ENCODE peak calls at places on chromosomes 12 and 14, in nine cellular contexts. E, I, C, K, S, D, U, Q and T are unnamed samples.

GRCh38 chr14:54348001-54348611 is 48.7 kb upstream of the CDKN3 start:
- DNase-seq in E (peak), I (peak), C (no peak), K (no peak), S (no peak), D (peak), U (peak), Q (peak), T (peak)

GRCh38 chr12:89299951-89300350 is 52.4 kb downstream of the DUSP6 start:
- DNase-seq in E (no peak), I (no peak), C (no peak), K (no peak), S (no peak), D (no peak), U (no peak), Q (no peak), T (no peak)

GRCh38 chr14:32682219-32682618 is 256.5 kb upstream of the NPAS3 start:
- DNase-seq in E (no peak), I (no peak), C (no peak), K (no peak), S (no peak), D (no peak), U (no peak), Q (no peak), T (no peak)

GRCh38 chr14:101713641-101714349 is 47.7 kb upstream of the PPP2R5C start:
- DNase-seq in E (no peak), I (no peak), C (no peak), K (no peak), S (peak), D (no peak), U (no peak), Q (no peak), T (no peak)

GRCh38 chr12:132163041-132163910 is 19.0 kb downstream of the NOC4L start:
- DNase-seq in E (no peak), I (no peak), C (peak), K (no peak), S (no peak), D (no peak), U (no peak), Q (no peak), T (no peak)

GRCh38 chr14:79749051-79749450 is 462.3 kb downstream of the DIO2 start:
- DNase-seq in E (no peak), I (no peak), C (no peak), K (no peak), S (no peak), D (no peak), U (no peak), Q (no peak), T (no peak)

GRCh38 chr12:71029302-71029701 is 108.8 kb upstream of the PTPRR start:
- DNase-seq in E (no peak), I (no peak), C (no peak), K (no peak), S (no peak), D (no peak), U (no peak), Q (no peak), T (no peak)

GRCh38 chr12:81089412-81089811 is 11.5 kb downstream of the ACSS3 start:
- DNase-seq in E (no peak), I (no peak), C (no peak), K (no peak), S (no peak), D (no peak), U (no peak), Q (no peak), T (no peak)

GRCh38 chr12:4353785-4354208 is 25.7 kb downstream of the FGF23 start:
- DNase-seq in E (no peak), I (peak), C (no peak), K (no peak), S (no peak), D (peak), U (peak), Q (no peak), T (no peak)

GRCh38 chr12:132622437-132623071 is 4.0 kb downstream of the P2RX2 start:
- DNase-seq in E (peak), I (peak), C (no peak), K (no peak), S (no peak), D (peak), U (peak), Q (peak), T (no peak)

GRCh38 chr12:54502485-54502884 is 4.9 kb downstream of the NCKAP1L start:
- DNase-seq in E (no peak), I (no peak), C (no peak), K (no peak), S (no peak), D (no peak), U (no peak), Q (no peak), T (no peak)

GRCh38 chr14:89617471-89618291 is 200.6 kb upstream of the FOXN3 start:
- DNase-seq in E (peak), I (peak), C (peak), K (peak), S (no peak), D (peak), U (peak), Q (peak), T (no peak)

GRCh38 chr12:67410246-67410645 is 141.1 kb downstream of the CAND1 start:
- DNase-seq in E (peak), I (peak), C (no peak), K (no peak), S (no peak), D (no peak), U (no peak), Q (no peak), T (no peak)

GRCh38 chr12:28237423-28237822 is 47.2 kb downstream of the CCDC91 start:
- DNase-seq in E (no peak), I (no peak), C (no peak), K (no peak), S (no peak), D (no peak), U (peak), Q (no peak), T (no peak)

GRCh38 chr12:27576667-27577347 is 52.8 kb downstream of the PPFIBP1 start:
- DNase-seq in E (no peak), I (no peak), C (no peak), K (no peak), S (no peak), D (no peak), U (no peak), Q (no peak), T (no peak)

GRCh38 chr14:57823015-57823660 is 42.8 kb downstream of the SLC35F4 start:
- DNase-seq in E (no peak), I (no peak), C (no peak), K (no peak), S (no peak), D (no peak), U (no peak), Q (no peak), T (no peak)

GRCh38 chr14:24335461-24336146 is 733 bp upstream of the ADCY4 start:
- DNase-seq in E (no peak), I (no peak), C (no peak), K (no peak), S (no peak), D (no peak), U (no peak), Q (no peak), T (no peak)

GRCh38 chr14:102187044-102187443 is 47.3 kb downstream of the WDR20 start:
- DNase-seq in E (peak), I (peak), C (no peak), K (no peak), S (peak), D (peak), U (peak), Q (peak), T (no peak)

GRCh38 chr12:26378721-26379120 is 183.3 kb downstream of the SSPN start:
- DNase-seq in E (no peak), I (no peak), C (no peak), K (no peak), S (no peak), D (no peak), U (peak), Q (no peak), T (no peak)

GRCh38 chr12:109863961-109864712 is 16.2 kb downstream of the GLTP start:
- DNase-seq in E (peak), I (peak), C (no peak), K (peak), S (no peak), D (peak), U (peak), Q (no peak), T (peak)

GRCh38 chr12:40152783-40153383 is 47.0 kb upstream of the SLC2A13 start:
- DNase-seq in E (peak), I (peak), C (no peak), K (peak), S (peak), D (peak), U (peak), Q (peak), T (no peak)

GRCh38 chr12:45215419-45216296 is at the start of gene ANO6:
- DNase-seq in E (peak), I (peak), C (peak), K (peak), S (peak), D (peak), U (peak), Q (peak), T (peak)
- TF ChIP-seq CTCF in E (peak), I (peak), C (no peak), K (no peak), S (peak), D (peak), U (peak), Q (peak), T (peak)

DNA sequence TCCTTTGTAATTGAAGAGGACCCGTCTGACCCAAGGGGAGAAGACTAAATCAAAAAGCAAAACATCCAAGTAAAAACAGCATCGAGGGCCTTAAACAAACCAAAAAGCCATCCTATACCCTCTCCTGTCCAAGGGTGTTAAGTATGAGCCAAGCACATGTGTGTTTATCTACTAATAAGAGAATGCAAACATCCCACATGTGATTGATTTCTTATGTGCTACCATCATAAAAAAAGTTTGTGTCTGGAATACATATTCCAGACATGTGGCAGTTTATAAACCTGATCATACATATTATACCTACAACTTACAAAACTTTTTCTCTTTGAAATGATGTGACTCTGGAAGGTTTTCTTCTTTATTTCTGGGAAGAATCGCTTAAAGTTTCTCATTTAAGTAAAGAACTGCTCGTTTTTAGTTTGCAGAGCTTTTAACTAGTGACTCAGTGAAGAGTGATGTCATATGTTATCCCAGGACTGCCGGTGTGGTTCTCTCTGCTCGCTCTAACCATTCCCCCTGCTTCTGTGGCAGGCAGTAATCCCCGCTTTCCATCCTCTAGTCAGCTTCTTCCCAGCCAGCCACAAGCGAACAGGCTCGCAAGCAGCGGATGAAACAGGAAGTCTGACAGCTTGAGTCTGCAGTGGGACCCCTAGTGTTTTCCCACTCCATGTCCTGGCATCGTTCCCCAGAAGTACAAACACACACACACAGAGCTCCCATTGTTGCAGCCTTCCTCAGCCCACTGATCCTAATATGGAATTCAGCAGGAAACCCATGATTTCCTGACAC is 431 bp upstream of the RHOJ start:
- DNase-seq in E (peak), I (peak), C (peak), K (peak), S (peak), D (peak), U (peak), Q (peak), T (no peak)
- TF ChIP-seq CTCF in E (peak), I (peak), C (no peak), K (no peak), S (no peak), D (peak), U (peak), Q (peak), T (no peak)

DNA sequence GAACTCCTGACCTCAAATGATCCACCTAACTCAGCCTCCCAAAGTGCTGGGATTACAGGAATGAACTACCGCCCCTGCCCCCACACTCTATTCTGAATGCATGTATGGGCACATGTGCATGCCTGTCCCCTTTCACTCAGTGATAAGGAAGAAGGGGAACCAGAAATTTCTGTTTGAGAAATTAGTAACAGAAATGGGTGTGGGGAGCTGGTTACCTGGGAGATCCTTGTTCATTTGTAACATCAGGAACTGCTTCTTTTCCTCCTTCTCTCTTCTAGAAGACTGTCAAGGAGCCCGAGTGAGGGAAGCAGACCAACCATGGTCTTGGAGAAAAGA is 3.5 kb downstream of the PPP1R3E start:
- DNase-seq in E (no peak), I (no peak), C (no peak), K (no peak), S (no peak), D (no peak), U (no peak), Q (no peak), T (no peak)
- TF ChIP-seq CTCF in E (no peak), I (no peak), C (no peak), K (no peak), S (no peak), D (no peak), U (no peak), Q (no peak), T (no peak)

GRCh38 chr12:69106482-69107118 is 132.8 kb upstream of the CPSF6 start:
- DNase-seq in E (no peak), I (no peak), C (no peak), K (no peak), S (no peak), D (no peak), U (no peak), Q (no peak), T (no peak)
- TF ChIP-seq CTCF in E (no peak), I (no peak), C (no peak), K (no peak), S (no peak), D (no peak), U (no peak), Q (no peak), T (no peak)

GRCh38 chr14:55377236-55377635 is 34.4 kb downstream of the ATG14 start:
- DNase-seq in E (no peak), I (no peak), C (no peak), K (no peak), S (no peak), D (no peak), U (no peak), Q (no peak), T (no peak)
- TF ChIP-seq CTCF in E (no peak), I (no peak), C (no peak), K (no peak), S (no peak), D (no peak), U (no peak), Q (no peak), T (no peak)

DNA sequence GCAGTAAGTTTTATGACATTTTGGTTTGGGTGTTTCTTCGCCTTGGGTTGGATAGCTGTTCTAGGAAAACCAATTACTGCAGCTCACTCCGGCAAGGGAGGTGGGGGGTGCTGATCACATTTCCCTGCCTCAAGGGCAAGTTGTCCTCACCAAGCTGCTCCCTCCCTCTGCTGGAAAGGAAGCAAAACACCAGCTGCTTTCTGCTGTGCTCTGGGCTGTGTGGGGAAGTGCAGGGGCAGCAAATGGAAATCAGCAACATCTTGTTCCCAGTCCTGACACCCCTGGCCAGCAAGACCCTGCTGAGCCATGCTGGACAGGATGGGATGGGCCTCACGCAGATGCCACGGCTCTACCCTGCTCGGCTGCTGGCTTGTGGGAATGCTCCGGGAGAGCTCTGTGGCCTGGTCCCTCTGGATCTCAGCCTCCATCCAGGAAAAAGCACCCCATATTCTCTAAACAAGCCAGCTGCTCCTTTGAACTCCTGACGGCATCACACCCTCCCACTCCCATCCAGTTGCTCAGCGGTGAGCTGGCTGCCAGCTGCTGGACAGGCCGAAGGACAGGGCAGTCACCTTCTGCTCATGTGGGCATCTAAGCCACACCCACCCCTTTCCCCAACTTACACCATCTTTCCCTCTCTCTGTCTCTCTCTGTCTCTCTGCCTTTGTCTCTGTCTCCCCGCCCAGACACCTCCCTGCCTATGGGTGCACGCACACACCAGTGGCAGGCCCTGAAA is 52.4 kb upstream of the EIF5 start:
- DNase-seq in E (peak), I (peak), C (peak), K (peak), S (no peak), D (peak), U (peak), Q (peak), T (no peak)
- TF ChIP-seq CTCF in E (peak), I (peak), C (peak), K (peak), S (no peak), D (peak), U (peak), Q (peak), T (no peak)

DNA sequence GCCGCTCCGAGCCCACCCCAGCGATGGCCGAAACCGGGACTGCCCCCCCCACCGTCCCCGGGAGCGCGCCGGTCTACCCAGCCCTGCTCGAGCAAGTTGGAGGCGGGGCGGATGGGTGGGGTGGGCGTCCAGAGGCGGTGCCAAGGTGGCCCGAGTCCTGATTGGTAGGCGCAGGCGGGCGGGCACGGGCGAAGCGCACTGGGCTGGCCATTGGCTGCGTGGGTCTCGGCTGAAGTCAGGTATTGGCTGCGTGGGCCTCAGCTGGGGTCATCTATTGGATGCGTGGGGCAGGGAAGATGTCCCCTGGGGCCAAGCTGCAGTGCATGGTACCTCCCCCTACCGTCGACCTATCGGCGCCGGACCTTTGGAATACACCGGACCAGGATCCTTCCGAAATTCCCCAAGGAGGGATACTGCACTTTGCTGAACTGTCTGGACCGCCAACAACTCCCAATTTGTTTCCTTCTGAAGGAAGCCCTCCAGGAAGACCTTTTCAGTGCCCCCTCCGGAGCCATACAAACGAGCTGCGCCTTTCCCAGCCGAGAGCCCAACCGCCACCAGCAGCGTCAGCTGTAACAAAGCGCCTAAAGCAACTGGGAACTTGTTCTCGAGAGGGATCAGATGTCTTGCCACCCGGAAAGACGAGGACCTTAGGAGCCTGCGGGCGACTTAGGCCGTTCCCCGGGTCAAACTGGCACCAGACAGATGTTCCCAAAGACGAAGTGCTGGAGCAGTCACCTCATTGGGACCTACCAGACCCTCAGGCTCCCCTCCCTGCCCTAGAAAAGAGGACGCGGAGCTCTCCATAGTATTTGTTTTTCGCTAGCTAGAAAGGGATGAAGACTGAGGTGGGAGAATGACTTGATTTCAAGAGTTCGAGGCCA is at the start of gene HOMEZ:
- DNase-seq in E (peak), I (peak), C (peak), K (peak), S (peak), D (peak), U (peak), Q (peak), T (peak)
- TF ChIP-seq CTCF in E (peak), I (peak), C (no peak), K (peak), S (peak), D (peak), U (no peak), Q (no peak), T (no peak)